ENCODE peak calls at places on chromosomes 2 and 18, in five cellular contexts. U, J, K, X and B are unnamed samples. For H3K27me3, the result is how much of the 10 kb centered on the place peaks cover.

GRCh38 chr18:48215876-48216638 is 193.1 kb downstream of the ZBTB7C start:
- DNase-seq in U (no peak), J (no peak), K (no peak), X (no peak), B (no peak)

GRCh38 chr2:40734797-40735196 is 282.9 kb upstream of the SLC8A1 start:
- DNase-seq in U (no peak), J (no peak), K (peak), X (no peak), B (no peak)

GRCh38 chr2:20470211-20470610 is 23.3 kb downstream of the RHOB start:
- DNase-seq in U (no peak), J (no peak), K (no peak), X (no peak), B (no peak)

GRCh38 chr2:159265171-159265576 is 21.3 kb downstream of the WDSUB1 start:
- DNase-seq in U (no peak), J (no peak), K (peak), X (no peak), B (no peak)

GRCh38 chr2:231348173-231348572 is 47.3 kb upstream of the B3GNT7 start:
- DNase-seq in U (no peak), J (no peak), K (peak), X (no peak), B (no peak)

GRCh38 chr2:71974846-71975245 is 172.8 kb downstream of the CYP26B1 start:
- DNase-seq in U (no peak), J (no peak), K (peak), X (no peak), B (no peak)

GRCh38 chr2:20637147-20637546 is 13.8 kb downstream of the HS1BP3 start:
- DNase-seq in U (no peak), J (no peak), K (no peak), X (no peak), B (no peak)

GRCh38 chr2:181462032-181462431 is 4.8 kb downstream of the ITGA4 start:
- DNase-seq in U (no peak), J (no peak), K (no peak), X (no peak), B (no peak)

GRCh38 chr2:42618972-42619371 is 50.5 kb downstream of the MTA3 start:
- DNase-seq in U (no peak), J (peak), K (peak), X (no peak), B (no peak)

GRCh38 chr2:160353166-160353565 is 140.4 kb downstream of the RBMS1 start:
- DNase-seq in U (no peak), J (no peak), K (no peak), X (no peak), B (no peak)

GRCh38 chr2:159270744-159271379 is 15.6 kb downstream of the WDSUB1 start:
- DNase-seq in U (no peak), J (no peak), K (no peak), X (no peak), B (no peak)

GRCh38 chr2:40867829-40868228 is 415.9 kb upstream of the SLC8A1 start:
- DNase-seq in U (no peak), J (no peak), K (no peak), X (no peak), B (no peak)

GRCh38 chr2:205557873-205558272 is 124.4 kb upstream of the NRP2 start:
- DNase-seq in U (no peak), J (no peak), K (no peak), X (no peak), B (no peak)

GRCh38 chr18:62407660-62408059 is 82.5 kb downstream of the TNFRSF11A start:
- DNase-seq in U (no peak), J (no peak), K (no peak), X (no peak), B (no peak)

GRCh38 chr18:62412248-62412979 is 87.3 kb downstream of the TNFRSF11A start:
- DNase-seq in U (no peak), J (no peak), K (no peak), X (no peak), B (no peak)

GRCh38 chr18:62409821-62410220 is 84.7 kb downstream of the TNFRSF11A start:
- DNase-seq in U (no peak), J (no peak), K (no peak), X (no peak), B (no peak)

GRCh38 chr18:62418258-62418657 is 93.1 kb downstream of the TNFRSF11A start:
- DNase-seq in U (no peak), J (no peak), K (no peak), X (no peak), B (no peak)

GRCh38 chr18:62413189-62413588 is 88.1 kb downstream of the TNFRSF11A start:
- DNase-seq in U (no peak), J (no peak), K (no peak), X (no peak), B (no peak)
- H3K27me3 ChIP-seq in U (under half), J (under half), K (under half), X (under half), B (under half)

GRCh38 chr2:105907159-105907558 is 162.4 kb downstream of the NCK2 start:
- DNase-seq in U (no peak), J (no peak), K (no peak), X (no peak), B (no peak)
- H3K4me3 ChIP-seq in U (no peak), J (no peak), K (no peak), X (no peak), B (no peak)

GRCh38 chr2:8681786-8682692 is at the start of gene ID2:
- DNase-seq in U (peak), J (peak), K (peak), X (peak), B (peak)

GRCh38 chr2:8684421-8684884 is 2.6 kb downstream of the ID2 start:
- DNase-seq in U (no peak), J (no peak), K (peak), X (peak), B (peak)

GRCh38 chr2:8682719-8683667 is 1.1 kb downstream of the ID2 start:
- DNase-seq in U (no peak), J (no peak), K (peak), X (peak), B (peak)

GRCh38 chr2:8685697-8686358 is 4.0 kb downstream of the ID2 start:
- DNase-seq in U (peak), J (no peak), K (peak), X (peak), B (peak)

GRCh38 chr2:8684885-8685696 is 3.2 kb downstream of the ID2 start:
- DNase-seq in U (no peak), J (no peak), K (peak), X (peak), B (peak)
- H3K27me3 ChIP-seq in U (under half), J (under half), K (under half), X (under half), B (under half)

GRCh38 chr2:23387221-23387550 is 2.2 kb downstream of the KLHL29 start:
- DNase-seq in U (no peak), J (no peak), K (no peak), X (no peak), B (no peak)

GRCh38 chr2:23386422-23387220 is 1.6 kb downstream of the KLHL29 start:
- DNase-seq in U (peak), J (no peak), K (peak), X (no peak), B (peak)

GRCh38 chr2:23384551-23385349 is at the start of gene KLHL29:
- DNase-seq in U (peak), J (no peak), K (peak), X (peak), B (peak)

GRCh38 chr2:23385351-23385747 is 370 bp downstream of the KLHL29 start:
- DNase-seq in U (no peak), J (no peak), K (peak), X (no peak), B (peak)

GRCh38 chr2:23385748-23386421 is 906 bp downstream of the KLHL29 start:
- DNase-seq in U (no peak), J (no peak), K (peak), X (no peak), B (peak)
- H3K4me3 ChIP-seq in U (peak), J (peak), K (peak), X (peak), B (peak)

DNA sequence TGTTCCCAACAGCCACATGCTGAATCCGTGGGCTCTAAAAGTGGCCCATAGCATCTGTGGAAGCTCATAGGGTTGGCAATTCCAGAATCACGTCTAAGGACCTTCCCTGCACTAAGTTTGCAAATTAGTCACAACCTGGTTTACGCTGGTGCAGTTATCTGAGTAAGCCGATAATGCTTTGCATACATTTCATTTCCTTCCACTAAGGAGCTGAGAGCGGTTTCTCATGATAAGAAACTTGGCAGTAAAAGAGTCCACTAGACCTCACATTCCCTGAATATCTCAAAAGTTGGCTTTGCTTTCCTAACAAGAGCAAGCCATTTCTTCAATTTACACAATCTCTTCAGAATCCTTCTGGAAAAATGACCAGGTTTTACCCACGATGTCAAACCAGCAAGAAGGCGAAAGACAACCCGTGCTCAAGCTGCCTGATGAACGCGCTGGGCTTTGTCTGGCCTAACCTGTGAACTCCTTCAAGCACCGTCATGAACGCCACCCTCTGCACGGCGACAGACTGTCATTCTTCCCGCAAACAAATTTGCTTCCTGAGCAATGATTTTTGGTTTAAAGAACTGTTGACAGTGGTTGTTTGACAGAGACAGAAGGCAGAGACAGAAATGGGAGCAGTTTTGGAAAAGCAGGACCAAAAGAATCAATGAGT is 73.0 kb upstream of the COPS8 start:
- DNase-seq in U (no peak), J (no peak), K (peak), X (no peak), B (no peak)
- H3K27me3 ChIP-seq in U (under half), J (under half), K (under half), X (under half), B (under half)